ENCODE peak calls at places on chromosome 14, in eight cellular contexts. One of them, this sample, is unnamed.

GRCh38 chr14:70735043-70735442 is 74.3 kb downstream of the MAP3K9 start:
- DNase-seq in ovary: no peak
- DNase-seq in NT2/D1: no peak
- DNase-seq in GM12878: no peak
- DNase-seq in mammary epithelial cell: no peak
- DNase-seq in psoas muscle: no peak
- DNase-seq in tibial artery: no peak
- DNase-seq in CD8-positive, alpha-beta memory T cell: no peak
- DNase-seq in this sample: no peak

GRCh38 chr14:81784084-81784483 is 250.4 kb upstream of the SEL1L start:
- DNase-seq in ovary: no peak
- DNase-seq in NT2/D1: no peak
- DNase-seq in GM12878: no peak
- DNase-seq in mammary epithelial cell: no peak
- DNase-seq in psoas muscle: peak; percentile 11
- DNase-seq in tibial artery: peak; percentile 68
- DNase-seq in CD8-positive, alpha-beta memory T cell: no peak
- DNase-seq in this sample: peak; percentile 31

GRCh38 chr14:52473557-52473956 is 78.7 kb downstream of the TXNDC16 start:
- DNase-seq in ovary: no peak
- DNase-seq in NT2/D1: peak; percentile 3
- DNase-seq in GM12878: no peak
- DNase-seq in mammary epithelial cell: peak; percentile 31
- DNase-seq in psoas muscle: no peak
- DNase-seq in tibial artery: no peak
- DNase-seq in CD8-positive, alpha-beta memory T cell: peak; percentile 41
- DNase-seq in this sample: no peak

GRCh38 chr14:70086685-70087379 is 101.9 kb downstream of the SLC8A3 start:
- DNase-seq in ovary: no peak
- DNase-seq in NT2/D1: peak; percentile 9
- DNase-seq in GM12878: no peak
- DNase-seq in mammary epithelial cell: peak; percentile 13
- DNase-seq in psoas muscle: peak; percentile 15
- DNase-seq in tibial artery: no peak
- DNase-seq in CD8-positive, alpha-beta memory T cell: no peak
- DNase-seq in this sample: no peak

GRCh38 chr14:90058876-90059458 is 2.8 kb upstream of the KCNK13 start:
- DNase-seq in ovary: no peak
- DNase-seq in NT2/D1: no peak
- DNase-seq in GM12878: no peak
- DNase-seq in mammary epithelial cell: no peak
- DNase-seq in psoas muscle: no peak
- DNase-seq in tibial artery: no peak
- DNase-seq in CD8-positive, alpha-beta memory T cell: no peak
- DNase-seq in this sample: no peak

GRCh38 chr14:77032483-77032853 is 4.0 kb upstream of the IRF2BPL start:
- DNase-seq in ovary: no peak
- DNase-seq in NT2/D1: no peak
- DNase-seq in GM12878: no peak
- DNase-seq in mammary epithelial cell: no peak
- DNase-seq in psoas muscle: no peak
- DNase-seq in tibial artery: no peak
- DNase-seq in CD8-positive, alpha-beta memory T cell: no peak
- DNase-seq in this sample: no peak

GRCh38 chr14:69037790-69038448 is 58.8 kb upstream of the ACTN1 start:
- DNase-seq in ovary: no peak
- DNase-seq in NT2/D1: no peak
- DNase-seq in GM12878: no peak
- DNase-seq in mammary epithelial cell: peak; percentile 30
- DNase-seq in psoas muscle: no peak
- DNase-seq in tibial artery: no peak
- DNase-seq in CD8-positive, alpha-beta memory T cell: no peak
- DNase-seq in this sample: peak; percentile 35

GRCh38 chr14:52923902-52924575 is 26.8 kb downstream of the FERMT2 start:
- DNase-seq in ovary: no peak
- DNase-seq in NT2/D1: peak; percentile 9
- DNase-seq in GM12878: no peak
- DNase-seq in mammary epithelial cell: no peak
- DNase-seq in psoas muscle: no peak
- DNase-seq in tibial artery: no peak
- DNase-seq in CD8-positive, alpha-beta memory T cell: no peak
- DNase-seq in this sample: no peak

DNA sequence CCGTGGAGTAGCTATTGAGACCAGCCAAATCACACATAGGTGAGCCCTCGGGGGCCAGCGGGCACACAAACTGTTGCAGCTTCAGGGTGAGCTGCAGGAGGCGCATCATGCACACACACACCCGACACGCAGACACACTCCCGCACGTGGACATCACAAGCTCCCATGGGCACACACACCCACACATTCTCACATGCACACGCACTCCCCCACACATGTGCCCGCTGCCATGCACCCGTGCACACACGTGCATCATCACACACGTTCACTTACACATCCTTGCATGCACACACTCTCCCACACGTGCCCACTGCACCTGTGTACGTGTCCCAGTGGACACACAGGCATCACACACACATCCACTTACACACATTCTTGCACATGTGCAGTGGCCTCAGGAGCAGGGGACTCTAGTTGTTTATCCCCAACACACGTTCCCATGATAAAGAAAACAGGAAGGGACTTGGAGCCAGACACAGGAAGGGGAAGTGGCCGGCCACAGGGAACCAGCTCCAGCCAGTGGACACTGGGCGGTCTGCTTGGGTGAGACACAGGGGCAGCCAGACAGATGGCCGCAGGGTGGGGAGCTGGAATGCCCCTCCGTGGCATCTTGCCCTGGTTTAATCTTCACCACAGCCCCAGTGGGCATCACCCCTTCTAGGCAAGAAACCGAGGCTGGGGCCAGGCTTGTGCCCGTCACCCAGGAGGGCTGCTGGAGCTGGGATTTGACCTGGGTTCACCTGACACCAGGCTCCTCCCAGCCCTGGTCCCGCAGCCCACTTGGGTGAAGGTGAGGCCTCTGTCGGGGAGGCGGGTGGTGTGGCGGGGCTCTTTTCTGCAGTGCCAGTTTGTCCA is 49.7 kb downstream of the CYP46A1 start:
- DNase-seq in ovary: peak; percentile 37
- DNase-seq in NT2/D1: no peak
- DNase-seq in GM12878: no peak
- DNase-seq in mammary epithelial cell: no peak
- DNase-seq in psoas muscle: peak; percentile 37
- DNase-seq in tibial artery: peak; percentile 79
- DNase-seq in CD8-positive, alpha-beta memory T cell: no peak
- DNase-seq in this sample: no peak
- H3K27me3 ChIP-seq in ovary: no peaks in the 10 kb centered on the region
- H3K27me3 ChIP-seq in NT2/D1: no peaks in the 10 kb centered on the region
- H3K27me3 ChIP-seq in GM12878: no peaks in the 10 kb centered on the region
- H3K27me3 ChIP-seq in mammary epithelial cell: peaks cover 5% of the 10 kb centered on the region
- H3K27me3 ChIP-seq in psoas muscle: no peaks in the 10 kb centered on the region
- H3K27me3 ChIP-seq in tibial artery: no peaks in the 10 kb centered on the region
- H3K27me3 ChIP-seq in CD8-positive, alpha-beta memory T cell: peaks cover 8% of the 10 kb centered on the region
- H3K27me3 ChIP-seq in this sample: no peaks in the 10 kb centered on the region

GRCh38 chr14:55028476-55028875 is 1.4 kb downstream of the SOCS4 start:
- DNase-seq in ovary: no peak
- DNase-seq in NT2/D1: no peak
- DNase-seq in GM12878: no peak
- DNase-seq in mammary epithelial cell: no peak
- DNase-seq in psoas muscle: no peak
- DNase-seq in tibial artery: no peak
- DNase-seq in CD8-positive, alpha-beta memory T cell: no peak
- DNase-seq in this sample: no peak

GRCh38 chr14:55026793-55027560 is at the start of the genes SOCS4 and WDHD1:
- DNase-seq in ovary: peak; percentile 96
- DNase-seq in NT2/D1: peak; percentile 82
- DNase-seq in GM12878: peak; percentile 82
- DNase-seq in mammary epithelial cell: peak; percentile 94
- DNase-seq in psoas muscle: peak; percentile 95
- DNase-seq in tibial artery: peak; percentile 97
- DNase-seq in CD8-positive, alpha-beta memory T cell: peak; percentile 97
- DNase-seq in this sample: peak; percentile 92

GRCh38 chr14:55028066-55028465 is 1.0 kb downstream of the SOCS4 start:
- DNase-seq in ovary: no peak
- DNase-seq in NT2/D1: no peak
- DNase-seq in GM12878: no peak
- DNase-seq in mammary epithelial cell: no peak
- DNase-seq in psoas muscle: no peak
- DNase-seq in tibial artery: no peak
- DNase-seq in CD8-positive, alpha-beta memory T cell: no peak
- DNase-seq in this sample: no peak

GRCh38 chr14:55026441-55026792 is 482 bp downstream of the WDHD1 start:
- DNase-seq in ovary: no peak
- DNase-seq in NT2/D1: no peak
- DNase-seq in GM12878: no peak
- DNase-seq in mammary epithelial cell: no peak
- DNase-seq in psoas muscle: no peak
- DNase-seq in tibial artery: no peak
- DNase-seq in CD8-positive, alpha-beta memory T cell: no peak
- DNase-seq in this sample: no peak

DNA sequence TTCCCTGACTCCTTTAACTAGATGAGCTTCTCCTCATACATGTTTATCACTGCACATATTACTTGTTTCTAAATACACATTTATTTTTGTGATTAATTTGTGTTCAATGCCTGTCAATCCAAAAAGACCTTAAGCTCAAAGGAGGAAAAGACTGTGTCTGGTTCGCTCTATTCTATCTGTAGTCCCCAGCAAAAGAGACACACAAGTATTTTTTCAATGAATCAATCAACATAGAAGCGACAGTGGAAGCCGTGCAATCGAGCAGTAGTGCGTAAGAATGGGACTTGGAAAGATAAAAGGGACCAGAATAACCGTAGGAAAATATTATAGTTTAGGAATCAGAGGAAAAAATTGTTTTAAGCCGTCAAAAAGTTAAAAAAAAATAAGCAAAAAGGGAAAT is 951 bp downstream of the WDHD1 start:
- DNase-seq in ovary: no peak
- DNase-seq in NT2/D1: no peak
- DNase-seq in GM12878: no peak
- DNase-seq in mammary epithelial cell: no peak
- DNase-seq in psoas muscle: no peak
- DNase-seq in tibial artery: no peak
- DNase-seq in CD8-positive, alpha-beta memory T cell: no peak
- DNase-seq in this sample: no peak
- H3K4me3 ChIP-seq in ovary: peak overlapping the region; percentile 83
- H3K4me3 ChIP-seq in NT2/D1: peak overlapping the region; percentile 91
- H3K4me3 ChIP-seq in GM12878: peak overlapping the region; percentile 78
- H3K4me3 ChIP-seq in mammary epithelial cell: peak overlapping the region; percentile 98
- H3K4me3 ChIP-seq in psoas muscle: peak overlapping the region; percentile 79
- H3K4me3 ChIP-seq in tibial artery: peak overlapping the region; percentile 84
- H3K4me3 ChIP-seq in CD8-positive, alpha-beta memory T cell: peak overlapping the region; percentile 72
- H3K4me3 ChIP-seq in this sample: peak overlapping the region; percentile 84

GRCh38 chr14:35167496-35167895 is 45.1 kb downstream of the PRORP start:
- DNase-seq in ovary: no peak
- DNase-seq in NT2/D1: no peak
- DNase-seq in GM12878: no peak
- DNase-seq in mammary epithelial cell: no peak
- DNase-seq in psoas muscle: no peak
- DNase-seq in tibial artery: no peak
- DNase-seq in CD8-positive, alpha-beta memory T cell: no peak
- DNase-seq in this sample: no peak

GRCh38 chr14:35164849-35165248 is 42.5 kb downstream of the PRORP start:
- DNase-seq in ovary: no peak
- DNase-seq in NT2/D1: no peak
- DNase-seq in GM12878: no peak
- DNase-seq in mammary epithelial cell: no peak
- DNase-seq in psoas muscle: no peak
- DNase-seq in tibial artery: no peak
- DNase-seq in CD8-positive, alpha-beta memory T cell: no peak
- DNase-seq in this sample: no peak

GRCh38 chr14:35159742-35160409 is 37.5 kb downstream of the PRORP start:
- DNase-seq in ovary: no peak
- DNase-seq in NT2/D1: no peak
- DNase-seq in GM12878: no peak
- DNase-seq in mammary epithelial cell: peak; percentile 98
- DNase-seq in psoas muscle: no peak
- DNase-seq in tibial artery: no peak
- DNase-seq in CD8-positive, alpha-beta memory T cell: no peak
- DNase-seq in this sample: no peak

GRCh38 chr14:35161231-35161630 is 38.9 kb downstream of the PRORP start:
- DNase-seq in ovary: no peak
- DNase-seq in NT2/D1: no peak
- DNase-seq in GM12878: no peak
- DNase-seq in mammary epithelial cell: peak; percentile 53
- DNase-seq in psoas muscle: no peak
- DNase-seq in tibial artery: no peak
- DNase-seq in CD8-positive, alpha-beta memory T cell: no peak
- DNase-seq in this sample: no peak

GRCh38 chr14:35163384-35163783 is 41.0 kb downstream of the PRORP start:
- DNase-seq in ovary: no peak
- DNase-seq in NT2/D1: no peak
- DNase-seq in GM12878: no peak
- DNase-seq in mammary epithelial cell: no peak
- DNase-seq in psoas muscle: no peak
- DNase-seq in tibial artery: no peak
- DNase-seq in CD8-positive, alpha-beta memory T cell: no peak
- DNase-seq in this sample: no peak
- H3K9me3 ChIP-seq in ovary: no peaks in the 10 kb centered on the region
- H3K9me3 ChIP-seq in NT2/D1: no peaks in the 10 kb centered on the region
- H3K9me3 ChIP-seq in GM12878: no peaks in the 10 kb centered on the region
- H3K9me3 ChIP-seq in mammary epithelial cell: no peaks in the 10 kb centered on the region
- H3K9me3 ChIP-seq in psoas muscle: no peaks in the 10 kb centered on the region
- H3K9me3 ChIP-seq in tibial artery: no peaks in the 10 kb centered on the region
- H3K9me3 ChIP-seq in CD8-positive, alpha-beta memory T cell: no peaks in the 10 kb centered on the region
- H3K9me3 ChIP-seq in this sample: no peaks in the 10 kb centered on the region

GRCh38 chr14:20655851-20656250 is 14.4 kb upstream of the OR6S1 start:
- DNase-seq in ovary: no peak
- DNase-seq in NT2/D1: no peak
- DNase-seq in GM12878: no peak
- DNase-seq in mammary epithelial cell: no peak
- DNase-seq in psoas muscle: no peak
- DNase-seq in tibial artery: no peak
- DNase-seq in CD8-positive, alpha-beta memory T cell: no peak
- DNase-seq in this sample: no peak

GRCh38 chr14:20656274-20656673 is 14.8 kb upstream of the OR6S1 start:
- DNase-seq in ovary: no peak
- DNase-seq in NT2/D1: no peak
- DNase-seq in GM12878: no peak
- DNase-seq in mammary epithelial cell: no peak
- DNase-seq in psoas muscle: no peak
- DNase-seq in tibial artery: no peak
- DNase-seq in CD8-positive, alpha-beta memory T cell: no peak
- DNase-seq in this sample: no peak

GRCh38 chr14:20658246-20658645 is 16.8 kb upstream of the OR6S1 start:
- DNase-seq in ovary: no peak
- DNase-seq in NT2/D1: no peak
- DNase-seq in GM12878: no peak
- DNase-seq in mammary epithelial cell: no peak
- DNase-seq in psoas muscle: no peak
- DNase-seq in tibial artery: no peak
- DNase-seq in CD8-positive, alpha-beta memory T cell: no peak
- DNase-seq in this sample: no peak

GRCh38 chr14:20659813-20660395 is 18.4 kb upstream of the OR6S1 start:
- DNase-seq in ovary: no peak
- DNase-seq in NT2/D1: no peak
- DNase-seq in GM12878: no peak
- DNase-seq in mammary epithelial cell: no peak
- DNase-seq in psoas muscle: no peak
- DNase-seq in tibial artery: no peak
- DNase-seq in CD8-positive, alpha-beta memory T cell: no peak
- DNase-seq in this sample: no peak

DNA sequence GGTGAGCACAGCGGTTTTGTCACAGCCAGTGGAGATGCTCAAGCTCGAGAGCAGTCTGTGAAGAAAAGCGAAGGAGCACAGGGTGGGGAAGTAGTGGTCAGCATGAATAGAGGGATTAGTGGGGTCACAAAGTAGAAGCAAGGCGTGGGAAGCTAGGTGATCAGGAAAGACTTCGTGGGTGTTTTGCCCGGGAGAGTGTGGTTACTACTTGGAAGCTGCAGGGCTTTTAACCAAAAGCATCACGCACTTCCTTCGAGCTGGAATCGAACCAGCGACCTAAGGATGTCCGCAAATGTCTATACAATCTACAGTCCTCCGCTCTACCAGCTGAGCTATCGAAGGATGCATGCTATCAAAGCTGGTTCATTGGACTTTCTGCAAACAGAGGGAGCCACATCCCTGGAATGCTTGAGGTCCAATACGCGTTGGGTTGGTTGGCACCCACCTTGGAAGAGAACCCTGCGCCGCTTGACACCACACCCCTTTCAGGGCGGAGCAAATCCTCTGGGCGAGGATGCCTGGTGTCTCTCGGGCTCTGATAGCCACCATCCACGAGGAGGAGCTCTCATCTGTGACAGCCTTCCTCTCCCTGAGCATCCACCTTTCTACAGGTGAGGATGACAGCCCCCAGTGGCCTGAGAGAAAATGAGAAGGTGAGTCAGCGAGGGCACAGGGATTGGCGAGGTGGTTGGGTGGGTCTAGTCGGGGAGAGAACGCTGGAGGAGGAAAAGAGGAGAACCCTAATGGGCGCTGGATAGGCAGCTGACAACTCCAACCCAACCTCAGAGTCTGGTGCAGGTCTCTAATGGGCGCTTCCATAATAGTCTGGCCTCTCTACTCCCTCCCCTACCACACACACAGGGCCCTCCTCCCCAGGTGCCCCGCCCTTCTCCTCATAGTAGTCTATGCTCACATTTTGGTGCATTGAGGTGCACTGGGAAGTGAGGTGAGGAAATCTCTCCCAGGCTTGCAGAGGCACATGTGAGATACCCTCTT is 16.0 kb upstream of the OR6S1 start:
- DNase-seq in ovary: no peak
- DNase-seq in NT2/D1: no peak
- DNase-seq in GM12878: no peak
- DNase-seq in mammary epithelial cell: peak; percentile 41
- DNase-seq in psoas muscle: no peak
- DNase-seq in tibial artery: no peak
- DNase-seq in CD8-positive, alpha-beta memory T cell: peak; percentile 16
- DNase-seq in this sample: peak; percentile 31
- H3K27me3 ChIP-seq in ovary: no peaks in the 10 kb centered on the region
- H3K27me3 ChIP-seq in NT2/D1: peaks cover 38% of the 10 kb centered on the region
- H3K27me3 ChIP-seq in GM12878: no peaks in the 10 kb centered on the region
- H3K27me3 ChIP-seq in mammary epithelial cell: peaks cover 2% of the 10 kb centered on the region
- H3K27me3 ChIP-seq in psoas muscle: peaks cover 92% of the 10 kb centered on the region
- H3K27me3 ChIP-seq in tibial artery: no peaks in the 10 kb centered on the region
- H3K27me3 ChIP-seq in CD8-positive, alpha-beta memory T cell: peaks cover 47% of the 10 kb centered on the region
- H3K27me3 ChIP-seq in this sample: no peaks in the 10 kb centered on the region